ENCODE peak calls at places on chromosomes 13 and 19, in four cellular contexts. One of them, this sample, is unnamed.

GRCh38 chr13:28513745-28514144 is 18.8 kb upstream of the FLT1 start:
- DNase-seq in H9: no peak
- DNase-seq in hippocampal formation: no peak
- DNase-seq in NCI-H69: no peak
- DNase-seq in this sample: no peak

GRCh38 chr13:29847501-29847983 is 2.9 kb downstream of the UBL3 start:
- DNase-seq in NCI-H69: peak; percentile 74
- DNase-seq in H9: no peak
- DNase-seq in hippocampal formation: peak; percentile 48
- DNase-seq in this sample: peak; percentile 46

GRCh38 chr19:41868989-41869300 is 8.1 kb upstream of the CD79A start:
- DNase-seq in hippocampal formation: no peak
- DNase-seq in NCI-H69: no peak
- DNase-seq in H9: no peak
- DNase-seq in this sample: no peak

GRCh38 chr13:82747948-82748347 is 1134.3 kb downstream of the SLITRK1 start:
- DNase-seq in NCI-H69: no peak
- DNase-seq in hippocampal formation: no peak
- DNase-seq in H9: no peak
- DNase-seq in this sample: peak; percentile 14

GRCh38 chr19:19039901-19040300 is 6.5 kb downstream of the ARMC6 start:
- DNase-seq in hippocampal formation: no peak
- DNase-seq in NCI-H69: no peak
- DNase-seq in H9: no peak
- DNase-seq in this sample: no peak

GRCh38 chr19:36225219-36225892 is 10.4 kb downstream of the ZNF146 start:
- DNase-seq in H9: no peak
- DNase-seq in hippocampal formation: no peak
- DNase-seq in NCI-H69: no peak
- DNase-seq in this sample: peak; percentile 26

GRCh38 chr13:50080158-50080855 is 65.1 kb downstream of the KCNRG start:
- DNase-seq in H9: no peak
- DNase-seq in hippocampal formation: peak; percentile 2
- DNase-seq in NCI-H69: peak; percentile 59
- DNase-seq in this sample: no peak

GRCh38 chr13:32859893-32860292 is 156.3 kb upstream of the KL start:
- DNase-seq in NCI-H69: no peak
- DNase-seq in hippocampal formation: no peak
- DNase-seq in H9: no peak
- DNase-seq in this sample: no peak

GRCh38 chr13:34459856-34460255 is 482.2 kb upstream of the NBEA start:
- DNase-seq in hippocampal formation: no peak
- DNase-seq in NCI-H69: no peak
- DNase-seq in H9: no peak
- DNase-seq in this sample: no peak

GRCh38 chr13:93824286-93824685 is 597.7 kb downstream of the GPC6 start:
- DNase-seq in H9: no peak
- DNase-seq in NCI-H69: peak; percentile 39
- DNase-seq in hippocampal formation: no peak
- DNase-seq in this sample: no peak

GRCh38 chr19:44803442-44804428 is 5.2 kb upstream of the BCAM start:
- DNase-seq in NCI-H69: peak; percentile 43
- DNase-seq in H9: no peak
- DNase-seq in hippocampal formation: no peak
- DNase-seq in this sample: no peak

GRCh38 chr19:58218899-58219298 is 9.8 kb upstream of the ZNF544 start:
- DNase-seq in hippocampal formation: no peak
- DNase-seq in NCI-H69: peak; percentile 66
- DNase-seq in H9: peak; percentile 73
- DNase-seq in this sample: peak; percentile 40

GRCh38 chr19:48750771-48751504 is 1.5 kb downstream of the FUT1 start:
- DNase-seq in NCI-H69: no peak
- DNase-seq in H9: no peak
- DNase-seq in hippocampal formation: no peak
- DNase-seq in this sample: no peak

GRCh38 chr13:45456196-45456972 is 8.4 kb upstream of the COG3 start:
- DNase-seq in H9: no peak
- DNase-seq in hippocampal formation: no peak
- DNase-seq in NCI-H69: no peak
- DNase-seq in this sample: peak; percentile 39

GRCh38 chr19:30842926-30843325 is 470.7 kb downstream of the ZNF536 start:
- DNase-seq in NCI-H69: no peak
- DNase-seq in H9: no peak
- DNase-seq in hippocampal formation: no peak
- DNase-seq in this sample: no peak

GRCh38 chr13:25874907-25875306 is 176.9 kb downstream of the SHISA2 start:
- DNase-seq in hippocampal formation: no peak
- DNase-seq in NCI-H69: no peak
- DNase-seq in H9: no peak
- DNase-seq in this sample: no peak

GRCh38 chr19:15368051-15368632 is 11.4 kb downstream of the AKAP8 start:
- DNase-seq in H9: no peak
- DNase-seq in hippocampal formation: no peak
- DNase-seq in NCI-H69: no peak
- DNase-seq in this sample: no peak

GRCh38 chr19:10271543-10272086 is 695 bp downstream of the ICAM1 start:
- DNase-seq in H9: no peak
- DNase-seq in NCI-H69: peak; percentile 38
- DNase-seq in hippocampal formation: no peak
- DNase-seq in this sample: no peak

GRCh38 chr19:55940306-55940705 is 7.3 kb upstream of the NLRP8 start:
- DNase-seq in NCI-H69: no peak
- DNase-seq in H9: no peak
- DNase-seq in hippocampal formation: no peak
- DNase-seq in this sample: no peak

GRCh38 chr13:100491164-100491847 is 97.3 kb downstream of the GGACT start:
- DNase-seq in hippocampal formation: no peak
- DNase-seq in H9: no peak
- DNase-seq in NCI-H69: peak; percentile 60
- DNase-seq in this sample: no peak

GRCh38 chr13:101919541-101920306 is 467.2 kb downstream of the ITGBL1 start:
- DNase-seq in hippocampal formation: no peak
- DNase-seq in NCI-H69: peak; percentile 86
- DNase-seq in H9: peak; percentile 73
- DNase-seq in this sample: no peak